ENCODE peak calls at places on chromosomes 6 and 20, in five cellular contexts. O is body of pancreas, G is ovary, Y is AG04449, S is mesothelial cell of epicardium. E is an unnamed sample.

GRCh38 chr6:126797981-126798380 is 320.5 kb upstream of the RSPO3 start:
- DNase-seq in O (no peak), G (no peak), Y (no peak), S (no peak), E (no peak)

GRCh38 chr6:160207618-160208017 is 51.0 kb downstream of the SLC22A2 start:
- DNase-seq in O (no peak), G (no peak), Y (no peak), S (no peak), E (no peak)

GRCh38 chr6:157434349-157435016 is 53.5 kb downstream of the ZDHHC14 start:
- DNase-seq in O (peak), G (peak), Y (no peak), S (no peak), E (peak)

GRCh38 chr6:137975058-137975940 is 108.2 kb downstream of the TNFAIP3 start:
- DNase-seq in O (no peak), G (no peak), Y (no peak), S (no peak), E (no peak)

GRCh38 chr6:37679539-37680476 is 17.9 kb downstream of the MDGA1 start:
- DNase-seq in O (no peak), G (no peak), Y (no peak), S (no peak), E (no peak)

GRCh38 chr6:119566546-119567263 is 217.1 kb upstream of the MAN1A1 start:
- DNase-seq in O (no peak), G (no peak), Y (no peak), S (no peak), E (no peak)

GRCh38 chr6:142942805-142943227 is 2.2 kb downstream of the HIVEP2 start:
- DNase-seq in O (no peak), G (no peak), Y (no peak), S (no peak), E (no peak)

GRCh38 chr6:1146500-1146899 is 165.4 kb upstream of the FOXQ1 start:
- DNase-seq in O (no peak), G (no peak), Y (no peak), S (no peak), E (no peak)

GRCh38 chr20:40941023-40941655 is 87.5 kb upstream of the TOP1 start:
- DNase-seq in O (no peak), G (no peak), Y (no peak), S (no peak), E (no peak)

GRCh38 chr6:17096076-17096475 is 5.8 kb upstream of the STMND1 start:
- DNase-seq in O (peak), G (no peak), Y (no peak), S (no peak), E (no peak)

GRCh38 chr6:100719883-100720682 is 161.0 kb downstream of the ASCC3 start:
- DNase-seq in O (no peak), G (no peak), Y (no peak), S (no peak), E (no peak)

GRCh38 chr6:43627008-43627825 is 1.8 kb downstream of the GTPBP2 start:
- DNase-seq in O (peak), G (peak), Y (peak), S (no peak), E (peak)

GRCh38 chr6:51654647-51655046 is 432.8 kb downstream of the PKHD1 start:
- DNase-seq in O (no peak), G (no peak), Y (no peak), S (no peak), E (no peak)

GRCh38 chr6:136371951-136372350 is 82.3 kb upstream of the BCLAF1 start:
- DNase-seq in O (no peak), G (no peak), Y (no peak), S (no peak), E (no peak)

GRCh38 chr6:20404641-20405032 is 3.0 kb downstream of the E2F3 start:
- DNase-seq in O (peak), G (no peak), Y (no peak), S (peak), E (no peak)

GRCh38 chr6:154491567-154492470 is 18.7 kb downstream of the CNKSR3 start:
- DNase-seq in O (no peak), G (no peak), Y (no peak), S (no peak), E (no peak)

GRCh38 chr20:44851545-44851944 is 34.0 kb upstream of the YWHAB start:
- DNase-seq in O (no peak), G (no peak), Y (no peak), S (no peak), E (no peak)
- TF ChIP-seq CTCF in O (no peak), G (no peak), Y (no peak), S (no peak), E (no peak)

GRCh38 chr6:10617008-10617696 is 77.3 kb downstream of the C6orf52 start:
- DNase-seq in O (no peak), G (no peak), Y (no peak), S (no peak), E (no peak)

GRCh38 chr6:10621847-10622246 is 72.6 kb downstream of the C6orf52 start:
- DNase-seq in O (no peak), G (no peak), Y (no peak), S (no peak), E (no peak)

GRCh38 chr6:10626154-10626741 is 68.2 kb downstream of the C6orf52 start:
- DNase-seq in O (no peak), G (no peak), Y (no peak), S (no peak), E (no peak)

GRCh38 chr6:10618409-10618808 is 76.0 kb downstream of the C6orf52 start:
- DNase-seq in O (no peak), G (no peak), Y (no peak), S (no peak), E (no peak)

GRCh38 chr6:10621227-10621626 is 73.2 kb downstream of the C6orf52 start:
- DNase-seq in O (no peak), G (no peak), Y (no peak), S (no peak), E (no peak)
- TF ChIP-seq CTCF in O (no peak), G (no peak), Y (no peak), S (no peak), E (no peak)

DNA sequence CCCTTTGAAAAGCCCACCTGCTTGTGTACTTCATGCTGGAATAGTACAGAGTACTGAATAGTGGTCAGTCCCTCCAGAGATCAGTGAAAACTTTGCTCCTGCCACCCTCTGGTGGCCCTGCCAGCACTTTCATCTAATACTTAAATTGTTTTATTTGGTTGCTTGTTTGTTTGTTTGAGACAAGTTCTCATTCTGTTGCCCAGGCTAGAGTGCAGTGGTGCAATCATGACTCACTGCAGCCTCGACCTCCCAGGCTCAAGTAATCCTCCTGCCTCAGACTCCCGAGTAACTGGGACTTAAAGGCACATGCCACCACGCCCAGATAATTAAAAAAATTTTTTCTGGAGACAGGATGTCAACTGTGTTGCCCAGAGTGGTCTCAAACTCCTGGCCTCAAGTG is 9.1 kb downstream of the FAM83D start:
- DNase-seq in O (no peak), G (no peak), Y (no peak), S (no peak), E (no peak)
- TF ChIP-seq CTCF in O (no peak), G (no peak), Y (no peak), S (no peak), E (no peak)

GRCh38 chr6:111646034-111646433 is 40.4 kb upstream of the TRAF3IP2 start:
- DNase-seq in O (no peak), G (no peak), Y (no peak), S (no peak), E (no peak)

GRCh38 chr6:111639266-111639665 is 33.6 kb upstream of the TRAF3IP2 start:
- DNase-seq in O (no peak), G (no peak), Y (no peak), S (no peak), E (no peak)

GRCh38 chr6:111644893-111645430 is 39.3 kb upstream of the TRAF3IP2 start:
- DNase-seq in O (no peak), G (no peak), Y (no peak), S (no peak), E (no peak)

GRCh38 chr6:111646942-111647341 is 41.3 kb upstream of the TRAF3IP2 start:
- DNase-seq in O (no peak), G (peak), Y (no peak), S (no peak), E (no peak)

GRCh38 chr6:111642463-111643158 is 36.9 kb upstream of the TRAF3IP2 start:
- DNase-seq in O (peak), G (no peak), Y (no peak), S (no peak), E (peak)
- TF ChIP-seq CTCF in O (peak), G (no peak), Y (peak), S (no peak), E (peak)

DNA sequence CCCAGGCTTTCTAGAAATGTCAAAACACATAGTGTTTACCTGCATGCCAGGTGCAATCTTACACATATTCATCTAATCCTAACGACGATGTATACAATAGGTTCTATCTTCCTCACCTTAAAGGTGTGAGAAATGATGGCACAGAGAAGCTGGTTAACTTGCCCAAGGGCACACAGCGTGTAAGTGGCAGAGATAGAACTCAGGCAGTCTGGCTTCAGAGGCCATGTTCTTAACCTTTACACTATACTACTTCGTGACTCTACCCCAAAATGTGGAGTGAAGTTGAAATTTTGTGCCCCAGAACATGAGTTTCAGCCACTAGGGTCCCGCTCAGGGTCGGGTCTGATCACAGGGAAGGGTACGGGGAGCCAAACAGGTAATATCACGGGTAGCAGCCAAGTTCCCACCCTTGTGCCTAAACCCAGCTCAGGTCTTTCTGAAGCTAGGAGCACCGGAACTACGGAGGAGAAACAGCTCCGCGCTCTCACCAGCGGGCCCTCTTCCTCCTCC is 523 bp downstream of the VPS52 start:
- DNase-seq in O (no peak), G (no peak), Y (no peak), S (no peak), E (no peak)
- TF ChIP-seq CTCF in O (no peak), G (no peak), Y (no peak), S (no peak), E (no peak)

DNA sequence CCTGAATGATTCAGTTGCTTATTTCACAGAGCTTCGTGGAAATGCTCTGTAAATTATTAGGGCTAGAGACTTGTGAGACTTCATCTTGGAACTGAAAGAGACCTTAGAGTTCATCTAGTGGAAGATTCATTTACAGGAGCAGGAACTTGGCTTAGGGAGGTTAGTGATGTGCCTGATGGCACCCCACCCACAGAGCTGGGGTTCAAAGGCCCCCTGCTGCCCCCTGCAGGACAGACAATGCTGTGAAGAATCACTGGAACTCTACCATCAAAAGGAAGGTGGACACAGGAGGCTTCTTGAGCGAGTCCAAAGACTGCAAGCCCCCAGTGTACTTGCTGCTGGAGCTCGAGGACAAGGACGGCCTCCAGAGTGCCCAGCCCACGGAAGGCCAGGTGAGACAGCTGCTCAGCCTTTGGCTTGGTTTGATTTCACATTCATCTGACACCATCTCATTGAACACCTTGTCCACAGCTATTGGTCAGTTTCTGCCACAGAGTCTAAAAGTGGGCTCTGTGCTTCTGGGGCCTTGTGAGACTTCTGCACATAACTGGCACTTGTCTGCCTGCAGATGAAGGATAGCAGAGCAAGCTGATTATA is 25.1 kb downstream of the MYBL2 start:
- DNase-seq in O (peak), G (no peak), Y (no peak), S (no peak), E (no peak)
- TF ChIP-seq CTCF in O (peak), G (no peak), Y (peak), S (no peak), E (peak)

DNA sequence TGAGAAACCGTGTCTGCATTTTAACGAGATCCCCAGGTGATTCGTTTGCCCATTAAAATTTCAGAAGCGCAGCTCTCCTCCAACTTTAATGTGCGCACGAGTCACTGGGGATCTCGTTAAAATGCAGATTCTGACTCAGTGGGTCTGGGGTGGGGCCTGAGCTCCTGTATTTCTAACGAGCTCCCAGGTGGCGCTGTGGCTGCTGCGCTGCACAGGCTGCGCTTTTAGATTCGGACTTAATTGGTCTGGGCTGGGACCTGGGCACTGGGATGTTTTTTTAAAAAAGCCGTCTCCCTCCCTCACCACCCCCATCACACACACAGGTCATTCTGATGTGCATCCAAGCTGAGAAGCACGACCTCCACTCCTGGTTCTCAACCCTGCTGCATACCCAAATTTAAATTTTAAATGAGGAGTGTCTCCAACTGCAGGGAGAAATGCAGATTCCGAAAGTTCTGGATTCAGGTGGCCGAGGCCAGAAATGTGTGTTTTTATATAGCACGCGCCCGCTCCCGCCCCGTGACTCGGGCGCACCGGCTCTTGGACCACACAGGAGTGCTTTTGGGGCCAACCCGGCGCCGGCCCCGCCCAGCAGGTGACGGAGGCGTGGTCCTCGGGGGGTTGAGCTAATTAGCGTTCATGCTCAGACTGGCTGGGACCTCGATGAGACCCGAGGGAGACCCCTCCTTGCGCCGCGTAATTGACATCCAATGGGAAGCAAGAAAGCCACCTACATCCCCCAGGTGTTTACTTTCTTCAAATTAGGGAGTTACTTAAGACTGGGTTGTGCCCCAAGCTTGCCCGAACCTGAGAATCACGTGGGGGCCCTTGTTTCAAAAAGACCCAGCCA is 85.8 kb downstream of the ZFP64 start:
- DNase-seq in O (no peak), G (no peak), Y (no peak), S (no peak), E (no peak)
- TF ChIP-seq CTCF in O (no peak), G (no peak), Y (peak), S (no peak), E (no peak)

GRCh38 chr20:57332105-57333089 is 2.8 kb downstream of the SPO11 start:
- DNase-seq in O (no peak), G (no peak), Y (no peak), S (no peak), E (no peak)

GRCh38 chr20:57326667-57327455 is 2.7 kb upstream of the SPO11 start:
- DNase-seq in O (no peak), G (no peak), Y (no peak), S (no peak), E (no peak)

GRCh38 chr20:57330998-57331397 is 1.4 kb downstream of the SPO11 start:
- DNase-seq in O (no peak), G (no peak), Y (no peak), S (no peak), E (no peak)

GRCh38 chr20:57327820-57328219 is 1.8 kb upstream of the SPO11 start:
- DNase-seq in O (no peak), G (no peak), Y (no peak), S (no peak), E (no peak)

DNA sequence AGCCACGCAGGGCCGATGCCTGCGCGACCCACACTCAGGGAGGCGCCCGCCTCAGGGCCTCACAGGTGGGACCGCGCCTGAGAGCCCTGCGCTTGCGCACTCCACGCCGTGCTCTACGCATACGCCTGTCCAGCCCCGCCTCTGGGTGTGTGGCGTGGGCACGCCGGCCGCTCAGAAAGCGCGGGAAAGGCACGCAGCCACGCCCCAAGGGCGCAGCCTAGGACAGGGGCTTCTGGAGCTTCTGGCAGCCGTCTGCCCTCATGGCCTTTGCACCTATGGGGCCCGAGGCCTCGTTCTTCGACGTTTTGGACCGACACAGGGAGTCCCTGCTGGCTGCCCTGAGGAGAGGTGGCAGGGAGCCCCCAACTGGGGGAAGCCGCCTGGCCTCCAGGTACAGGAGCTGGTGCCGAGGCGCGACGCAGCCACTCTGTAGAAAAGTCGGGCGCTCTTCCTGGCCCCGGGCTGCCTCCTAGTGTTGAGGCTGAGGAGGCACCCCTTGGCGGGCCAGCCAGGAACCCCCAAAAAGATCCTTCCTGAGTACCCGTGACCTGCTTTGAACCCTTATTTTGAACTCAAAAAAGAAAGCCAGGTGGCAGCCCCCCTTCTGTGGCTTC is at the start of gene SPO11:
- DNase-seq in O (no peak), G (no peak), Y (no peak), S (no peak), E (no peak)
- TF ChIP-seq CTCF in O (peak), G (no peak), Y (no peak), S (no peak), E (peak)

GRCh38 chr6:18681828-18682503 is 294.8 kb downstream of the RNF144B start:
- DNase-seq in O (no peak), G (no peak), Y (no peak), S (no peak), E (no peak)

GRCh38 chr6:18684343-18684742 is 297.2 kb downstream of the RNF144B start:
- DNase-seq in O (no peak), G (no peak), Y (no peak), S (no peak), E (no peak)

DNA sequence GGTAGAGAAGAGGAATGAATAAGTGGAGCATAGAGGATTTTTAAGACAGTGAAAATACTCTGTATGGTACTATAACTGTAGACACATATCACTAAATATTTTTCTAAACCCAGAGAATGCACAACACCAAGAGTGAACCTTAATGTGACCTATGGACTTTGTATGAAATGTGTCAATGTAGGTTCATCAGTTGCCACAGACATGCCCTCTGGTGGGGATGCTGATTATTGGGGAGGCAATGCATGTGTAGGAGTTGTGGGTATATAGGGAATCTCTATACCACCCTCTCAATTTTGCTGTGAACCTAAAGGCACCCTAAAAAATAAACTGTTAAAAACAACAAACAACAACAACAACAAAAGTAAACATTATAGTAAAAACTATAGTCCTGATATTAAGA is 293.7 kb downstream of the RNF144B start:
- DNase-seq in O (no peak), G (no peak), Y (no peak), S (no peak), E (no peak)
- TF ChIP-seq CTCF in O (no peak), G (no peak), Y (no peak), S (no peak), E (no peak)

E was measured in heart left ventricle.